ENCODE peak calls at places on chromosomes 12 and 14, in five cellular contexts. T is NAMALWA; O is activated naive CD4-positive, alpha-beta T cell; Z is RWPE2; X is iris pigment epithelial cell. M is an unnamed sample.

GRCh38 chr14:104373055-104373854 is 206.3 kb upstream of the C14orf180 start:
- DNase-seq in T (no peak), Z (peak), O (no peak), X (no peak), M (no peak)

GRCh38 chr12:13573698-13574321 is 377.3 kb downstream of the EMP1 start:
- DNase-seq in T (no peak), O (no peak), X (peak), Z (no peak), M (no peak)

GRCh38 chr12:74791365-74791764 is 253.7 kb downstream of the ATXN7L3B start:
- DNase-seq in X (peak), Z (no peak), O (no peak), T (no peak), M (no peak)

GRCh38 chr14:61145258-61145902 is 135.8 kb downstream of the TMEM30B start:
- DNase-seq in X (peak), T (no peak), O (no peak), Z (no peak), M (no peak)

GRCh38 chr12:109544955-109545531 is 28.3 kb downstream of the MMAB start:
- DNase-seq in X (peak), O (no peak), T (no peak), Z (no peak), M (no peak)

GRCh38 chr12:111469406-111469805 is 63.7 kb downstream of the SH2B3 start:
- DNase-seq in O (no peak), Z (no peak), X (peak), T (no peak), M (no peak)

GRCh38 chr12:3119745-3120660 is 42.8 kb downstream of the TSPAN9 start:
- DNase-seq in T (no peak), O (no peak), X (peak), Z (no peak), M (no peak)

GRCh38 chr14:55458800-55459577 is 18.6 kb upstream of the TBPL2 start:
- DNase-seq in T (no peak), Z (no peak), X (peak), O (no peak), M (peak)

GRCh38 chr12:57452181-57452936 is 2.7 kb upstream of the INHBE start:
- DNase-seq in X (peak), Z (no peak), T (no peak), O (no peak), M (no peak)

GRCh38 chr12:88566430-88566829 is 13.8 kb downstream of the KITLG start:
- DNase-seq in X (peak), T (no peak), O (no peak), Z (no peak), M (no peak)

GRCh38 chr14:88323520-88324199 is 591 bp upstream of the KCNK10 start:
- DNase-seq in Z (no peak), X (peak), O (no peak), T (peak), M (peak)

GRCh38 chr12:3010214-3010930 is 51.2 kb downstream of the TEAD4 start:
- DNase-seq in O (no peak), Z (peak), T (no peak), X (no peak), M (no peak)

GRCh38 chr12:92142251-92142896 is 3.3 kb downstream of the BTG1 start:
- DNase-seq in T (peak), X (no peak), O (no peak), Z (no peak), M (no peak)

GRCh38 chr12:4220489-4220888 is 53.1 kb upstream of the CCND2 start:
- DNase-seq in X (no peak), O (no peak), T (no peak), Z (no peak), M (no peak)

GRCh38 chr14:37436519-37436918 is 158.5 kb downstream of the FOXA1 start:
- DNase-seq in Z (no peak), O (no peak), X (no peak), T (no peak), M (no peak)

GRCh38 chr14:99720941-99721791 is 37.1 kb downstream of the CYP46A1 start:
- DNase-seq in X (no peak), O (no peak), Z (no peak), T (no peak), M (no peak)

GRCh38 chr14:47438650-47439140 is 236.7 kb downstream of the MDGA2 start:
- DNase-seq in O (no peak), Z (no peak), X (peak), T (no peak), M (no peak)

GRCh38 chr14:76472199-76472723 is 96.3 kb downstream of the ESRRB start:
- DNase-seq in Z (no peak), O (no peak), T (no peak), X (no peak), M (no peak)

GRCh38 chr14:75906228-75906627 is 75.6 kb downstream of the TGFB3 start:
- DNase-seq in O (no peak), Z (no peak), T (no peak), X (no peak), M (no peak)

GRCh38 chr14:74793506-74794155 is 30.5 kb downstream of the YLPM1 start:
- DNase-seq in Z (no peak), T (peak), X (peak), O (no peak), M (no peak)

GRCh38 chr12:115570271-115570777 is 707.2 kb downstream of the MED13L start:
- DNase-seq in O (no peak), X (peak), Z (no peak), T (no peak), M (no peak)

GRCh38 chr12:79689041-79689476 is 1.7 kb downstream of the PAWR start:
- DNase-seq in Z (no peak), X (no peak), O (no peak), T (peak), M (no peak)

M was measured in GM19239.